ENCODE peak calls at places on chromosomes 7 and 10, in six cellular contexts. X is fibroblast of lung; Q is GM03348; S is astrocyte of the spinal cord; O is stimulated activated CD8-positive, alpha-beta memory T cell treated with anti-CD3 and anti-CD28 coated beads, Interleukin-12 subunit alpha, Interleukin-12 subunit beta, amount 100 ng/mL, for 4 hours; Z is cardiac muscle cell. F is an unnamed sample.
A peak's percentile ranks its signal among the peaks of the same experiment; 100 is the strongest.

GRCh38 chr10:33273295-33274002 is 61.0 kb downstream of the NRP1 start:
- DNase-seq in X (peak; percentile 99), Q (peak; percentile 87), Z (peak; percentile 99), S (peak; percentile 94), O (no peak), F (no peak)

GRCh38 chr10:113745374-113745773 is 6.1 kb upstream of the PLEKHS1 start:
- DNase-seq in Q (no peak), Z (no peak), S (no peak), O (no peak), X (no peak), F (no peak)

GRCh38 chr7:103011650-103012049 is 62.9 kb downstream of the FBXL13 start:
- DNase-seq in Q (no peak), X (peak; percentile 57), Z (peak; percentile 24), O (no peak), S (peak; percentile 15), F (no peak)

GRCh38 chr7:121083790-121084251 is 95.3 kb downstream of the CPED1 start:
- DNase-seq in Z (no peak), X (peak; percentile 38), S (peak; percentile 55), Q (no peak), O (no peak), F (no peak)

GRCh38 chr10:103598654-103599115 is 105.2 kb downstream of the NEURL1 start:
- DNase-seq in Q (peak; percentile 87), O (no peak), X (peak; percentile 84), Z (peak; percentile 81), S (peak; percentile 58), F (peak; percentile 62)

GRCh38 chr10:110775022-110775379 is 96.7 kb upstream of the PDCD4 start:
- DNase-seq in S (no peak), Q (no peak), Z (no peak), O (no peak), X (no peak), F (no peak)

GRCh38 chr10:47314416-47314970 is 7.8 kb upstream of the GDF2 start:
- DNase-seq in O (no peak), Q (no peak), Z (no peak), S (no peak), X (no peak), F (no peak)

GRCh38 chr10:6144609-6145413 is 56.0 kb downstream of the RBM17 start:
- DNase-seq in O (peak; percentile 85), S (peak; percentile 87), Q (peak; percentile 93), X (peak; percentile 83), Z (peak; percentile 88), F (peak; percentile 79)

GRCh38 chr10:30625110-30625509 is 4.4 kb downstream of the LYZL2 start:
- DNase-seq in Q (no peak), Z (no peak), O (no peak), S (no peak), X (peak; percentile 13), F (no peak)

GRCh38 chr10:70619271-70620019 is 16.9 kb upstream of the PRF1 start:
- DNase-seq in Q (peak; percentile 46), Z (peak; percentile 55), X (peak; percentile 50), O (no peak), S (peak; percentile 36), F (no peak)

GRCh38 chr7:7884855-7885254 is 83.7 kb upstream of the GLCCI1 start:
- DNase-seq in X (peak; percentile 33), Q (no peak), Z (peak; percentile 7), S (peak; percentile 74), O (no peak), F (no peak)

GRCh38 chr7:54260868-54261475 is 281.2 kb upstream of the VSTM2A start:
- DNase-seq in Q (no peak), O (no peak), X (peak; percentile 34), Z (no peak), S (peak; percentile 84), F (no peak)

GRCh38 chr10:59332581-59332980 is 29.8 kb downstream of the FAM13C start:
- DNase-seq in S (no peak), X (no peak), Z (no peak), O (no peak), Q (no peak), F (no peak)

GRCh38 chr7:143372070-143372469 is 9.1 kb upstream of the ZYX start:
- DNase-seq in Q (no peak), Z (peak; percentile 32), O (no peak), S (no peak), X (peak; percentile 46), F (no peak)

GRCh38 chr10:110408203-110408871 is 89.4 kb upstream of the DUSP5 start:
- DNase-seq in O (no peak), Q (no peak), Z (no peak), S (no peak), X (no peak), F (no peak)

GRCh38 chr7:29806131-29806792 is at the start of gene WIPF3:
- DNase-seq in Q (peak; percentile 53), Z (peak; percentile 16), X (no peak), S (no peak), O (no peak), F (no peak)

GRCh38 chr7:140638311-140638791 is 2.3 kb downstream of the DENND2A start:
- DNase-seq in X (peak; percentile 77), Z (peak; percentile 67), O (no peak), Q (peak; percentile 52), S (peak; percentile 76), F (no peak)

GRCh38 chr7:150514748-150515222 is at the start of gene GIMAP7:
- DNase-seq in O (peak; percentile 28), Z (no peak), S (no peak), Q (no peak), X (no peak), F (no peak)

GRCh38 chr10:21135396-21135973 is 238.4 kb upstream of the NEBL start:
- DNase-seq in Q (no peak), O (no peak), S (no peak), Z (peak; percentile 52), X (no peak), F (no peak)

GRCh38 chr7:67406941-67407340 is 410.3 kb downstream of the TYW1 start:
- DNase-seq in Q (no peak), O (no peak), X (no peak), S (no peak), Z (peak; percentile 1), F (no peak)

GRCh38 chr10:20492447-20492846 is 404.7 kb downstream of the NEBL start:
- DNase-seq in Z (no peak), X (peak; percentile 12), S (no peak), Q (no peak), O (no peak), F (peak; percentile 15)

F was measured in SK-N-DZ.